ENCODE peak calls at places on chromosomes 12 and 14, in six cellular contexts. One of them, this sample, is unnamed.

GRCh38 chr12:109223211-109223610 is 85.9 kb downstream of the FOXN4 start:
- DNase-seq in GM13976: no peak
- DNase-seq in GM10248: no peak
- DNase-seq in Calu3: no peak
- DNase-seq in spleen: peak
- DNase-seq in AG09309: no peak
- DNase-seq in this sample: no peak

GRCh38 chr14:69398053-69398817 is at the start of the genes ERH and SLC39A9:
- DNase-seq in GM13976: peak
- DNase-seq in GM10248: peak
- DNase-seq in Calu3: peak
- DNase-seq in spleen: peak
- DNase-seq in AG09309: peak
- DNase-seq in this sample: peak

GRCh38 chr12:56528836-56529235 is 7.2 kb downstream of the RBMS2 start:
- DNase-seq in GM13976: no peak
- DNase-seq in GM10248: no peak
- DNase-seq in Calu3: no peak
- DNase-seq in spleen: no peak
- DNase-seq in AG09309: no peak
- DNase-seq in this sample: no peak

GRCh38 chr12:132238487-132239248 is 90.7 kb downstream of the GALNT9 start:
- DNase-seq in GM13976: no peak
- DNase-seq in GM10248: no peak
- DNase-seq in Calu3: peak
- DNase-seq in spleen: peak
- DNase-seq in AG09309: no peak
- DNase-seq in this sample: no peak

GRCh38 chr14:101072070-101072469 is 168.5 kb upstream of the RTL1 start:
- DNase-seq in GM13976: no peak
- DNase-seq in GM10248: no peak
- DNase-seq in Calu3: no peak
- DNase-seq in spleen: no peak
- DNase-seq in AG09309: no peak
- DNase-seq in this sample: no peak

GRCh38 chr12:84730561-84731162 is 181.9 kb downstream of the SLC6A15 start:
- DNase-seq in GM13976: no peak
- DNase-seq in GM10248: no peak
- DNase-seq in Calu3: no peak
- DNase-seq in spleen: no peak
- DNase-seq in AG09309: no peak
- DNase-seq in this sample: no peak

GRCh38 chr14:72049462-72049861 is 117.2 kb downstream of the RGS6 start:
- DNase-seq in GM13976: peak
- DNase-seq in GM10248: peak
- DNase-seq in Calu3: no peak
- DNase-seq in spleen: no peak
- DNase-seq in AG09309: no peak
- DNase-seq in this sample: peak

GRCh38 chr14:104601786-104602185 is 2.8 kb downstream of the TMEM179 start:
- DNase-seq in GM13976: peak
- DNase-seq in GM10248: no peak
- DNase-seq in Calu3: no peak
- DNase-seq in spleen: peak
- DNase-seq in AG09309: no peak
- DNase-seq in this sample: no peak

GRCh38 chr12:31749024-31749704 is 20.3 kb upstream of the AMN1 start:
- DNase-seq in GM13976: peak
- DNase-seq in GM10248: peak
- DNase-seq in Calu3: peak
- DNase-seq in spleen: peak
- DNase-seq in AG09309: peak
- DNase-seq in this sample: peak

GRCh38 chr12:93848453-93849120 is 171.4 kb downstream of the CRADD start:
- DNase-seq in GM13976: peak
- DNase-seq in GM10248: no peak
- DNase-seq in Calu3: no peak
- DNase-seq in spleen: peak
- DNase-seq in AG09309: no peak
- DNase-seq in this sample: no peak

GRCh38 chr12:6613776-6614512 is 6.8 kb upstream of the CHD4 start:
- DNase-seq in GM13976: peak
- DNase-seq in GM10248: peak
- DNase-seq in Calu3: peak
- DNase-seq in spleen: peak
- DNase-seq in AG09309: peak
- DNase-seq in this sample: peak

GRCh38 chr14:99511421-99512109 is 30.4 kb downstream of the CCNK start:
- DNase-seq in GM13976: no peak
- DNase-seq in GM10248: no peak
- DNase-seq in Calu3: no peak
- DNase-seq in spleen: peak
- DNase-seq in AG09309: no peak
- DNase-seq in this sample: peak

GRCh38 chr14:91249841-91250616 is 5.5 kb upstream of the GPR68 start:
- DNase-seq in GM13976: peak
- DNase-seq in GM10248: peak
- DNase-seq in Calu3: peak
- DNase-seq in spleen: peak
- DNase-seq in AG09309: no peak
- DNase-seq in this sample: peak
- TF ChIP-seq CTCF in GM13976: no peak
- TF ChIP-seq CTCF in GM10248: no peak
- TF ChIP-seq CTCF in Calu3: no peak
- TF ChIP-seq CTCF in spleen: no peak
- TF ChIP-seq CTCF in AG09309: no peak
- TF ChIP-seq CTCF in this sample: no peak

GRCh38 chr14:73662439-73663056 is 17.8 kb downstream of the DNAL1 start:
- DNase-seq in GM13976: no peak
- DNase-seq in GM10248: no peak
- DNase-seq in Calu3: peak
- DNase-seq in spleen: no peak
- DNase-seq in AG09309: peak
- DNase-seq in this sample: no peak
- TF ChIP-seq CTCF in GM13976: no peak
- TF ChIP-seq CTCF in GM10248: no peak
- TF ChIP-seq CTCF in Calu3: peak
- TF ChIP-seq CTCF in spleen: no peak
- TF ChIP-seq CTCF in AG09309: peak
- TF ChIP-seq CTCF in this sample: no peak

GRCh38 chr12:117714203-117714602 is 254.6 kb downstream of the KSR2 start:
- DNase-seq in GM13976: no peak
- DNase-seq in GM10248: no peak
- DNase-seq in Calu3: no peak
- DNase-seq in spleen: no peak
- DNase-seq in AG09309: no peak
- DNase-seq in this sample: no peak
- TF ChIP-seq CTCF in GM13976: no peak
- TF ChIP-seq CTCF in GM10248: no peak
- TF ChIP-seq CTCF in Calu3: no peak
- TF ChIP-seq CTCF in spleen: no peak
- TF ChIP-seq CTCF in AG09309: no peak
- TF ChIP-seq CTCF in this sample: no peak

GRCh38 chr14:67674139-67674479 is 323 bp downstream of the VTI1B start:
- DNase-seq in GM13976: peak
- DNase-seq in GM10248: peak
- DNase-seq in Calu3: peak
- DNase-seq in spleen: peak
- DNase-seq in AG09309: no peak
- DNase-seq in this sample: peak
- TF ChIP-seq CTCF in GM13976: peak
- TF ChIP-seq CTCF in GM10248: no peak
- TF ChIP-seq CTCF in Calu3: no peak
- TF ChIP-seq CTCF in spleen: peak
- TF ChIP-seq CTCF in AG09309: peak
- TF ChIP-seq CTCF in this sample: no peak

GRCh38 chr12:118120579-118121363 is 15.2 kb upstream of the PEBP1 start:
- DNase-seq in GM13976: peak
- DNase-seq in GM10248: peak
- DNase-seq in Calu3: peak
- DNase-seq in spleen: peak
- DNase-seq in AG09309: no peak
- DNase-seq in this sample: peak
- TF ChIP-seq CTCF in GM13976: peak
- TF ChIP-seq CTCF in GM10248: peak
- TF ChIP-seq CTCF in Calu3: peak
- TF ChIP-seq CTCF in spleen: no peak
- TF ChIP-seq CTCF in AG09309: peak
- TF ChIP-seq CTCF in this sample: no peak

GRCh38 chr14:77616454-77617229 is at the start of gene SPTLC2:
- DNase-seq in GM13976: peak
- DNase-seq in GM10248: peak
- DNase-seq in Calu3: peak
- DNase-seq in spleen: peak
- DNase-seq in AG09309: peak
- DNase-seq in this sample: peak
- TF ChIP-seq CTCF in GM13976: no peak
- TF ChIP-seq CTCF in GM10248: peak
- TF ChIP-seq CTCF in Calu3: no peak
- TF ChIP-seq CTCF in spleen: no peak
- TF ChIP-seq CTCF in AG09309: no peak
- TF ChIP-seq CTCF in this sample: no peak

GRCh38 chr14:24941719-24942118 is 108.2 kb downstream of the STXBP6 start:
- DNase-seq in GM13976: no peak
- DNase-seq in GM10248: peak
- DNase-seq in Calu3: peak
- DNase-seq in spleen: no peak
- DNase-seq in AG09309: no peak
- DNase-seq in this sample: no peak

GRCh38 chr14:24935796-24936195 is 114.2 kb downstream of the STXBP6 start:
- DNase-seq in GM13976: no peak
- DNase-seq in GM10248: no peak
- DNase-seq in Calu3: no peak
- DNase-seq in spleen: no peak
- DNase-seq in AG09309: no peak
- DNase-seq in this sample: no peak

GRCh38 chr14:24938593-24938992 is 111.4 kb downstream of the STXBP6 start:
- DNase-seq in GM13976: no peak
- DNase-seq in GM10248: no peak
- DNase-seq in Calu3: no peak
- DNase-seq in spleen: no peak
- DNase-seq in AG09309: no peak
- DNase-seq in this sample: no peak

GRCh38 chr14:24940213-24940783 is 109.6 kb downstream of the STXBP6 start:
- DNase-seq in GM13976: no peak
- DNase-seq in GM10248: no peak
- DNase-seq in Calu3: no peak
- DNase-seq in spleen: no peak
- DNase-seq in AG09309: no peak
- DNase-seq in this sample: no peak

GRCh38 chr14:24937300-24937699 is 112.6 kb downstream of the STXBP6 start:
- DNase-seq in GM13976: no peak
- DNase-seq in GM10248: no peak
- DNase-seq in Calu3: no peak
- DNase-seq in spleen: no peak
- DNase-seq in AG09309: no peak
- DNase-seq in this sample: no peak
- TF ChIP-seq CTCF in GM13976: no peak
- TF ChIP-seq CTCF in GM10248: no peak
- TF ChIP-seq CTCF in Calu3: no peak
- TF ChIP-seq CTCF in spleen: no peak
- TF ChIP-seq CTCF in AG09309: no peak
- TF ChIP-seq CTCF in this sample: no peak